ENCODE peak calls at places on chromosomes 2 and 18, in ten cellular contexts. D, I, A, C, M, T, Q, G, K and W are unnamed samples.

GRCh38 chr2:110742412-110742811 is 10.0 kb downstream of the ACOXL start:
- DNase-seq in G (no peak), I (no peak), M (no peak), Q (no peak), C (no peak), T (no peak), K (no peak), D (no peak), A (no peak), W (no peak)

GRCh38 chr2:86512922-86513321 is 50.3 kb downstream of the CHMP3 start:
- DNase-seq in A (no peak), T (no peak), D (no peak), C (no peak), G (no peak), Q (no peak), I (no peak), M (no peak), K (no peak), W (no peak)

GRCh38 chr2:128663371-128664050 is 344.8 kb upstream of the HS6ST1 start:
- DNase-seq in K (peak), I (no peak), M (no peak), G (no peak), T (no peak), A (no peak), D (no peak), Q (no peak), C (no peak), W (no peak)

GRCh38 chr2:171049691-171050090 is 111.0 kb downstream of the TLK1 start:
- DNase-seq in T (no peak), Q (no peak), D (no peak), C (no peak), K (no peak), I (no peak), A (no peak), G (no peak), M (no peak), W (no peak)

GRCh38 chr2:28356095-28356911 is 36.4 kb upstream of the FOSL2 start:
- DNase-seq in M (peak), A (no peak), G (peak), C (no peak), K (peak), Q (peak), D (peak), I (peak), T (no peak), W (peak)

GRCh38 chr18:7946724-7947377 is 379.7 kb downstream of the PTPRM start:
- DNase-seq in M (peak), G (peak), T (no peak), A (peak), I (peak), Q (peak), C (peak), D (peak), K (no peak), W (no peak)

GRCh38 chr2:217993817-217994459 is 8.9 kb downstream of the TNS1 start:
- DNase-seq in T (peak), M (peak), G (peak), Q (peak), I (no peak), A (peak), D (peak), C (peak), K (peak), W (no peak)

GRCh38 chr2:11726384-11726783 is 20.0 kb upstream of the LPIN1 start:
- DNase-seq in G (no peak), A (no peak), I (no peak), T (no peak), D (peak), Q (peak), K (no peak), C (no peak), M (no peak), W (no peak)

GRCh38 chr2:201420442-201421113 is 30.7 kb downstream of the TRAK2 start:
- DNase-seq in K (no peak), C (no peak), Q (peak), G (peak), D (peak), T (no peak), I (peak), M (peak), A (no peak), W (peak)

GRCh38 chr2:12381543-12382323 is 335.0 kb upstream of the TRIB2 start:
- DNase-seq in T (no peak), K (no peak), Q (no peak), C (peak), A (no peak), M (peak), I (no peak), D (no peak), G (no peak), W (no peak)

GRCh38 chr2:128376241-128377041 is 57.8 kb upstream of the HS6ST1 start:
- DNase-seq in G (no peak), K (peak), D (no peak), M (no peak), Q (no peak), A (no peak), I (no peak), C (no peak), T (no peak), W (no peak)

GRCh38 chr2:216379955-216380354 is 7.7 kb upstream of the MARCHF4 start:
- DNase-seq in C (no peak), A (no peak), D (no peak), G (no peak), M (no peak), Q (no peak), T (no peak), K (no peak), I (no peak), W (no peak)

GRCh38 chr2:198874502-198874858 is 583.3 kb downstream of the SATB2 start:
- DNase-seq in Q (no peak), I (no peak), D (no peak), A (no peak), T (no peak), K (no peak), M (no peak), G (peak), C (no peak), W (no peak)

GRCh38 chr18:79819064-79819725 is 21.5 kb downstream of the KCNG2 start:
- DNase-seq in A (no peak), G (no peak), T (no peak), K (peak), M (no peak), Q (no peak), D (no peak), C (no peak), I (no peak), W (no peak)

GRCh38 chr2:232951891-232952290 is 61.2 kb downstream of the NGEF start:
- DNase-seq in I (peak), T (no peak), C (no peak), G (no peak), K (no peak), M (peak), D (peak), Q (peak), A (no peak), W (peak)

GRCh38 chr2:113103958-113104627 is 23.3 kb upstream of the IL1RN start:
- DNase-seq in M (peak), G (no peak), Q (no peak), I (peak), D (peak), C (no peak), A (no peak), K (no peak), T (no peak), W (no peak)

GRCh38 chr18:64202229-64202835 is 53.4 kb upstream of the LINC00305 start:
- DNase-seq in I (no peak), K (no peak), M (no peak), A (no peak), Q (peak), C (peak), T (no peak), G (peak), D (no peak), W (no peak)

GRCh38 chr18:36688020-36688965 is 140.5 kb downstream of the TPGS2 start:
- DNase-seq in K (no peak), D (peak), Q (peak), M (peak), T (peak), G (peak), C (peak), A (peak), I (peak), W (peak)

GRCh38 chr2:42636956-42637355 is 68.5 kb downstream of the MTA3 start:
- DNase-seq in Q (no peak), I (no peak), T (no peak), A (no peak), G (no peak), M (no peak), D (no peak), C (no peak), K (no peak), W (no peak)

GRCh38 chr2:42638080-42638784 is 69.8 kb downstream of the MTA3 start:
- DNase-seq in D (no peak), K (no peak), A (no peak), I (no peak), M (no peak), Q (no peak), G (no peak), C (no peak), T (no peak), W (no peak)

GRCh38 chr2:42640261-42640660 is 71.8 kb downstream of the MTA3 start:
- DNase-seq in I (no peak), M (no peak), C (no peak), A (no peak), D (no peak), Q (no peak), G (no peak), K (no peak), T (no peak), W (no peak)

GRCh38 chr2:42639340-42640077 is 71.1 kb downstream of the MTA3 start:
- DNase-seq in D (no peak), K (no peak), G (no peak), T (no peak), C (no peak), A (no peak), M (no peak), I (no peak), Q (no peak), W (no peak)
- H3K4me3 ChIP-seq in D (no peak), K (no peak), G (no peak), T (no peak), C (no peak), A (peak), M (no peak), I (no peak), Q (no peak), W (no peak)

GRCh38 chr2:15748736-15749323 is 157.2 kb downstream of the DDX1 start:
- DNase-seq in D (no peak), I (peak), K (no peak), G (no peak), M (no peak), Q (peak), T (no peak), A (peak), C (peak), W (no peak)
- TF ChIP-seq CTCF in D (no peak), I (peak), K (peak), G (peak), M (no peak), Q (peak), T (no peak), A (peak), C (peak), W (peak)

GRCh38 chr2:174341301-174341994 is 6.7 kb downstream of the SP9 start:
- DNase-seq in C (peak), D (peak), I (peak), T (peak), A (no peak), M (peak), G (peak), Q (peak), K (peak), W (peak)

GRCh38 chr2:174343343-174343637 is 8.5 kb downstream of the SP9 start:
- DNase-seq in D (no peak), K (no peak), G (no peak), A (no peak), I (no peak), Q (no peak), M (no peak), T (no peak), C (no peak), W (no peak)

GRCh38 chr2:174343638-174344455 is 9.1 kb downstream of the SP9 start:
- DNase-seq in C (peak), T (no peak), M (no peak), I (no peak), Q (no peak), A (no peak), K (peak), G (no peak), D (no peak), W (no peak)

GRCh38 chr2:174341995-174342571 is 7.3 kb downstream of the SP9 start:
- DNase-seq in I (no peak), G (no peak), K (peak), A (no peak), T (no peak), M (no peak), D (no peak), C (peak), Q (no peak), W (no peak)

DNA sequence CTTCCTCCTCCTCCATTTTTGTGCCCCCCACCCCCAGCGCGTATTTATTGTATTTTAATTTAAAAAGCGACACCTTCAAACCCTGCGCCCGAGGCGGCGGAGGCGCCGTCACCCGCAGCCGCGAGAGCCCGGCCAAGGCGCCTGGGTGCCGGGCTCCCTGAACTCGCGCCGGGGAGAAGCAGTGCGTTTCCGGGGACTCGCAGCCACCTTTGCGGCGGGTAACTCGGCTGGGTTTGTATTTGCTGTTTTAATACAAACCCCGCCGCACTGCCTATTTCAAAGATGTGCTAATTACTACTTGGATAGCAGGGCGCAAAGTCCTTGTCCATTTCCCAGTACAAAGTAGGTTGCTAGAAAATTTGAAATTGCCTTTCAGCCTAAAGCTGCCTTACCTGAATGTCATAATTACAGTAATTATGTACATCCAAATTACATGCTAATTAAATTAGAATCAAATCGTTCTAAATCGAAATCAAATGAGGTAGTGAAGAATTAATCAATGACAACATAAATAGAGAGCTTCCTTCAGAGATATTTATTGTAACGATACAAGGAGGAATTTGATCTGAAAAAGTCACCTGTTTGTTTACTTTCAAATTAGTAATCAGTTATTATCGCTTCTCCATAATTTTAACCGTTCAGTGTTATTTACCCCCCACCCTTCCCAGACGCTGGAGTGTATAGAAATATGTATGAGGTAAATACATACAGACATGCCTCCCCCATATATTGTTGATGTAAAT is 8.0 kb downstream of the SP9 start:
- DNase-seq in C (peak), I (no peak), K (peak), G (no peak), D (no peak), A (no peak), M (no peak), Q (no peak), T (no peak), W (no peak)
- H3K4me3 ChIP-seq in C (peak), I (no peak), K (no peak), G (peak), D (no peak), A (no peak), M (no peak), Q (no peak), T (no peak), W (no peak)

GRCh38 chr2:182101263-182101662 is 115.6 kb downstream of the PPP1R1C start:
- DNase-seq in G (peak), M (no peak), C (peak), T (no peak), K (no peak), Q (peak), I (peak), A (no peak), D (no peak), W (no peak)
- TF ChIP-seq CTCF in G (peak), M (no peak), C (peak), T (peak), K (no peak), Q (peak), I (peak), A (no peak), D (peak), W (peak)

DNA sequence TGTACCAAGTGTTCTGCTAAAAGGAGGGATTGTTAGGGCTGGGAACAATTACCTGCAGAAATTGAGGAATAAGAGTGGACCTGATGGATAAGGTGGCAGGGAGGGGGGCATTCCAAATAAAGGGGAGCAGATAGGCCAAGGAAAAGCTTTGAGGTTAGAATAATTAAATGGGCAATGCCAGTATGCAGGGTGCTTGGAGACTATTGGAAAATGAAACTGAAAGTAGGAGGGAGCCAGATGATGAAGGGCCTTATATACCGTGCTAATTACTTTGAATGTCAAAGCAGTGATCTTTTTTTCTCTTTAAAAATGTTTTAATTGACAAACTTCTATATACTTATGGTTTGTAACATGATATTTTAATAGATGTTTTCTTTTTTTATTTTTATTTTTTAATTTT is 42.9 kb downstream of the MMADHC start:
- DNase-seq in T (no peak), I (no peak), G (no peak), A (no peak), Q (no peak), C (no peak), D (no peak), K (no peak), M (no peak), W (no peak)
- H3K4me3 ChIP-seq in T (peak), I (no peak), G (no peak), A (no peak), Q (no peak), C (no peak), D (peak), K (no peak), M (peak), W (no peak)

GRCh38 chr2:21392660-21393059 is 268.9 kb downstream of the TDRD15 start:
- DNase-seq in A (no peak), I (no peak), Q (no peak), D (no peak), K (no peak), C (no peak), M (no peak), G (no peak), T (no peak), W (no peak)

GRCh38 chr2:21396252-21396651 is 272.5 kb downstream of the TDRD15 start:
- DNase-seq in A (no peak), M (no peak), Q (no peak), C (no peak), K (no peak), T (no peak), I (peak), D (no peak), G (no peak), W (no peak)

DNA sequence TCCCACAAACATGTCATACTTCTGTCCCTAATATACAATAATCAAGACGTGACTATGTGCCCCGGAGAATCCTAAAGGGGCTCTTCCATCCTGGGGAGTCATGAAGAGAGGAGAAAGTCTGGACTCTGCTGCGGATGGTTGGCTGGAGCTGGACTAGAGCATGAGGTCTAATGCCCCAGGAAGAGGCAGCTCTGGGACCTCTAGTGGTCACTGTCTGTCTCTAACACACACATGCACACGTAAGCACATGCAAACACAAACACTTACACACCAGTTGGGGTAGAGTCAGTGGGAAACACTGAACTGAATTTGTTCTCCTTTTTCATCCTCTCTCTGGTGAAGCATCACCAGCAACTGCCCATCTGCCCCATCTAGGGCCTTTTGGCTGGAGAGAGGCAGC is 271.6 kb downstream of the TDRD15 start:
- DNase-seq in C (peak), I (no peak), D (no peak), M (no peak), T (no peak), Q (no peak), K (no peak), A (no peak), G (no peak), W (no peak)
- TF ChIP-seq CTCF in C (peak), I (no peak), D (no peak), M (no peak), T (no peak), Q (no peak), K (no peak), A (peak), G (no peak), W (peak)

GRCh38 chr2:1721706-1722483 is 22.4 kb downstream of the PXDN start:
- DNase-seq in Q (peak), G (peak), K (no peak), I (peak), M (peak), T (no peak), D (peak), C (no peak), A (no peak), W (peak)
- H3K4me3 ChIP-seq in Q (no peak), G (peak), K (no peak), I (no peak), M (no peak), T (no peak), D (no peak), C (no peak), A (no peak), W (no peak)